ENCODE peak calls at places on chromosomes 5 and 9, in four cellular contexts. X, F, N and P are unnamed samples.

GRCh38 chr9:10127867-10128266 is 484.9 kb downstream of the PTPRD start:
- DNase-seq in X (no peak), F (no peak), N (no peak), P (no peak)

GRCh38 chr5:58459276-58459859 is 518 bp downstream of the PLK2 start:
- DNase-seq in X (no peak), N (peak), F (no peak), P (peak)

GRCh38 chr9:18384066-18384465 is 89.9 kb upstream of the ADAMTSL1 start:
- DNase-seq in F (no peak), X (no peak), N (no peak), P (no peak)

GRCh38 chr5:94908889-94909480 is 290.5 kb downstream of the SLF1 start:
- DNase-seq in X (peak), N (peak), F (peak), P (peak)

GRCh38 chr9:114300846-114301797 is 21.8 kb upstream of the ORM1 start:
- DNase-seq in X (no peak), N (no peak), F (no peak), P (no peak)

GRCh38 chr9:105842023-105842644 is 147.8 kb downstream of the TMEM38B start:
- DNase-seq in N (peak), F (peak), X (peak), P (peak)

GRCh38 chr5:94433393-94434149 is 184.8 kb downstream of the KIAA0825 start:
- DNase-seq in F (no peak), X (peak), N (peak), P (no peak)

GRCh38 chr9:19642256-19642655 is 146.6 kb downstream of the SLC24A2 start:
- DNase-seq in N (peak), F (no peak), X (no peak), P (no peak)

GRCh38 chr5:15183520-15183919 is 311.9 kb upstream of the ANKH start:
- DNase-seq in N (no peak), F (no peak), X (no peak), P (peak)

GRCh38 chr9:127707766-127708165 is 978 bp downstream of the CFAP157 start:
- DNase-seq in F (peak), N (peak), X (peak), P (peak)

GRCh38 chr9:127509955-127510299 is 58.6 kb downstream of the LRSAM1 start:
- DNase-seq in N (no peak), F (no peak), X (no peak), P (no peak)

GRCh38 chr5:32505718-32506117 is 61.2 kb upstream of the ZFR start:
- DNase-seq in N (no peak), X (no peak), F (no peak), P (no peak)

GRCh38 chr9:77748214-77748772 is 100.2 kb upstream of the GNA14 start:
- DNase-seq in X (no peak), F (no peak), N (no peak), P (no peak)

GRCh38 chr9:126326228-126327015 is at the start of gene MVB12B:
- DNase-seq in N (no peak), F (peak), X (no peak), P (peak)

GRCh38 chr5:75089137-75089536 is 36.8 kb upstream of the GCNT4 start:
- DNase-seq in F (no peak), N (no peak), X (no peak), P (no peak)

GRCh38 chr5:60549841-60550240 is 150.1 kb downstream of the DEPDC1B start:
- DNase-seq in N (no peak), F (no peak), X (no peak), P (no peak)

GRCh38 chr5:132495063-132495671 is 4.6 kb upstream of the IRF1 start:
- DNase-seq in F (no peak), X (no peak), N (no peak), P (no peak)

GRCh38 chr9:89660286-89660685 is 55.5 kb downstream of the GADD45G start:
- DNase-seq in F (no peak), N (no peak), X (no peak), P (no peak)

GRCh38 chr9:97504381-97505216 is 3.1 kb downstream of the TMOD1 start:
- DNase-seq in N (no peak), F (no peak), X (no peak), P (no peak)

GRCh38 chr5:169740435-169740834 is 103.4 kb downstream of the DOCK2 start:
- DNase-seq in F (no peak), N (no peak), X (no peak), P (peak)

GRCh38 chr5:9105851-9106250 is 440.0 kb downstream of the SEMA5A start:
- DNase-seq in F (no peak), X (no peak), N (no peak), P (no peak)

GRCh38 chr5:137743031-137743640 is 7.2 kb upstream of the KLHL3 start:
- DNase-seq in F (peak), X (peak), N (peak), P (peak)

GRCh38 chr5:154303133-154303532 is 112.6 kb downstream of the GALNT10 start:
- DNase-seq in F (no peak), N (no peak), X (no peak), P (no peak)

GRCh38 chr5:15009420-15009819 is 137.8 kb upstream of the ANKH start:
- DNase-seq in F (no peak), X (peak), N (peak), P (no peak)

GRCh38 chr5:137822158-137822764 is 45.4 kb upstream of the MYOT start:
- DNase-seq in N (peak), F (peak), X (peak), P (peak)

GRCh38 chr5:80407735-80408474 is at the start of gene ZFYVE16:
- DNase-seq in X (peak), F (peak), N (peak), P (peak)
- TF ChIP-seq REST in X (no peak), F (peak), N (no peak), P (peak)

GRCh38 chr5:12934722-12935121 is 1009.8 kb downstream of the DNAH5 start:
- DNase-seq in X (no peak), N (no peak), F (no peak), P (no peak)

GRCh38 chr5:12936184-12936583 is 1008.3 kb downstream of the DNAH5 start:
- DNase-seq in F (no peak), N (no peak), X (no peak), P (no peak)
- TF ChIP-seq REST in F (no peak), N (no peak), X (no peak), P (no peak)

DNA sequence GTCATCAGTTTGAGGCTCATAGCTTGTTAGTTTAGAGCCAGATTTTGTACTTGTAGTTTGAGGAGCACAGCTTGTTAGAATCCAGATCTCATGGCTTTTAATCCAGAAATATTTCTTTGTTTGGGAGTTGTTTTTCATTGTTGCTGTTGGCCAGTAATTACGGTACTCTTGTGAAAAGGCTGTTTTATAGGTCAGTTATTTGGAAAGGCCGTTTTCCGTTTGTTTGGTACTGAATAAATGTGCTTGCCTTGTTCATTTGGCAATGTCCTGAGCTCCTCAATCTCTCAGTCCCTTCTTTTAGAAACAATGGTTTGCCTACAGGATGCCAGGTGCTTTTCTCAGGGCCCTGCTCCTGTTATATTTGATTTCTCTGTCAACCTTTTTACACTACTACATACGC is 4.5 kb upstream of the MOB3B start:
- DNase-seq in X (no peak), N (no peak), F (no peak), P (no peak)
- TF ChIP-seq REST in X (no peak), N (no peak), F (no peak), P (no peak)

DNA sequence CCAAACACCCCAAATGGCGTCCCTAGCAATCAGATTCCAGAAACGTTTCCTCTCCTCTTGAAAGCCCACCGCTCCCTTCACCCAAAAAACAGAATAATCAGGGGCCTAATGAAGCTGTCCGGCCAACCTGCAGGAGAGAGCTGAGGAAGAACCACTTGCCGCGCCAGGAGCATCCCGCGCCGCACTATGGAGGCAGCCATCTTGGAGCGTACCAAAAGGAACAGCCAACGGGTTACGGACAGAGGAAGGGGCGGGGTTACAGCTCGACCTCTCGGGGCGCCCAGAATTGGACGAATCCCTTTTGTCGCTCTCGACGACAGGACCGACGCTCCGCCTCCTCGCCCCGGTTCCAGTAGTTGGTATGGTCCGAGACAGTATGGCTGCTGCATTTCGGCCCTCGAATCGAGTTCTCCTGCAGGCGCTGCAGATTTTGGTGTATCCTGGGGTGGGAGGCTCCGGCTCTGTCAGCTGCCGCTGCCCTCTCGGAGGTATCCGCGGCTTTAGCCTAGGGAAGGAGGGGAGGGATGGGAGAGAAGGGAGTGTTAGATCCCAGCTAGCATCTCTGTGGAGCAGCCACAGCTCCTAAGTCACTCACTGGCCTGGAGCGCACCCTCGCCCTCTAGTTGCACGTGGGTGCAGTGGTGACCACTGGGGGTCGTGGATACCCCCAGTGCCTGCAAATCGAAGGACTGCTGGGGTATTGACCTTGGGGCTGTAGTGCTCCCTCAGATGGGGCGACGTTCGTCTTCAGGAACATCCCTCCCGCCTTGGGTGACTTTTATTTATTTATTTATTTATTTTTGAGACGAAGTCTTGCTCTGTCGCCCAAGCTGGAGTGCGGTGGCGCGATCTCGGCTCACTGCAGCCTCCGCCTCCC is at the start of the genes MRPS27 and PTCD2:
- DNase-seq in F (peak), N (peak), X (peak), P (peak)
- TF ChIP-seq REST in F (no peak), N (peak), X (no peak), P (peak)

GRCh38 chr9:94699715-94700114 is 26.8 kb upstream of the AOPEP start:
- DNase-seq in F (no peak), X (no peak), N (no peak), P (no peak)

GRCh38 chr9:94693485-94694191 is 32.9 kb upstream of the AOPEP start:
- DNase-seq in F (no peak), X (no peak), N (no peak), P (no peak)

GRCh38 chr9:94697972-94698581 is 28.4 kb upstream of the AOPEP start:
- DNase-seq in X (no peak), N (peak), F (no peak), P (peak)

GRCh38 chr9:94700445-94700844 is 26.1 kb upstream of the AOPEP start:
- DNase-seq in N (no peak), F (no peak), X (no peak), P (no peak)

GRCh38 chr9:94696545-94696944 is 30.0 kb upstream of the AOPEP start:
- DNase-seq in N (no peak), X (no peak), F (no peak), P (no peak)
- TF ChIP-seq REST in N (no peak), X (no peak), F (no peak), P (no peak)

GRCh38 chr9:14487547-14488185 is 173.7 kb upstream of the NFIB start:
- DNase-seq in N (no peak), F (no peak), X (no peak), P (no peak)
- TF ChIP-seq REST in N (no peak), F (no peak), X (no peak), P (no peak)

GRCh38 chr5:158731014-158731413 is 368.7 kb downstream of the EBF1 start:
- DNase-seq in X (no peak), F (no peak), N (no peak), P (no peak)
- TF ChIP-seq REST in X (no peak), F (no peak), N (no peak), P (no peak)